ENCODE peak calls at places on chromosomes 16 and 17, in six cellular contexts. O, A, U, Z, X and M are unnamed samples. For H3K4me1 and H3K36me3, the result is how much of the 10 kb centered on the place peaks cover.

GRCh38 chr17:32793841-32794240 is 83.1 kb downstream of the MYO1D start:
- DNase-seq in O (no peak), A (no peak), U (no peak), Z (no peak), X (no peak), M (no peak)

GRCh38 chr16:86285938-86286921 is 224.1 kb upstream of the FOXF1 start:
- DNase-seq in O (no peak), A (no peak), U (no peak), Z (peak), X (peak), M (no peak)

GRCh38 chr17:9905902-9906301 is 831 bp upstream of the RCVRN start:
- DNase-seq in O (no peak), A (peak), U (no peak), Z (peak), X (peak), M (peak)

GRCh38 chr17:41812176-41813038 is at the start of gene FKBP10:
- DNase-seq in O (peak), A (peak), U (peak), Z (peak), X (peak), M (peak)

GRCh38 chr16:57757883-57758282 is 22.3 kb downstream of the KATNB1 start:
- DNase-seq in O (no peak), A (no peak), U (no peak), Z (no peak), X (no peak), M (no peak)

GRCh38 chr17:20988896-20989295 is 53.9 kb downstream of the USP22 start:
- DNase-seq in O (no peak), A (no peak), U (no peak), Z (no peak), X (no peak), M (no peak)

GRCh38 chr16:30585022-30585399 is 486 bp downstream of the ZNF785 start:
- DNase-seq in O (no peak), A (peak), U (no peak), Z (peak), X (peak), M (no peak)

GRCh38 chr17:40582328-40582901 is 17.1 kb upstream of the CCR7 start:
- DNase-seq in O (no peak), A (no peak), U (peak), Z (no peak), X (no peak), M (peak)

GRCh38 chr16:89031715-89032659 is 55.0 kb upstream of the CBFA2T3 start:
- DNase-seq in O (peak), A (no peak), U (no peak), Z (no peak), X (no peak), M (peak)

GRCh38 chr17:39926588-39927100 is 757 bp downstream of the ORMDL3 start:
- DNase-seq in O (no peak), A (peak), U (peak), Z (peak), X (peak), M (no peak)

GRCh38 chr16:20866161-20866772 is 33.9 kb downstream of the DCUN1D3 start:
- DNase-seq in O (peak), A (peak), U (no peak), Z (peak), X (peak), M (no peak)

GRCh38 chr16:13036600-13036999 is 135.2 kb downstream of the SHISA9 start:
- DNase-seq in O (no peak), A (peak), U (no peak), Z (peak), X (peak), M (no peak)

GRCh38 chr16:27712251-27712711 is 162.3 kb downstream of the KATNIP start:
- DNase-seq in O (no peak), A (peak), U (no peak), Z (no peak), X (no peak), M (no peak)

GRCh38 chr16:80273635-80274538 is 266.9 kb upstream of the DYNLRB2 start:
- DNase-seq in O (no peak), A (no peak), U (no peak), Z (peak), X (no peak), M (no peak)

GRCh38 chr17:50647187-50647586 is 12.5 kb downstream of the ABCC3 start:
- DNase-seq in O (no peak), A (no peak), U (no peak), Z (no peak), X (no peak), M (no peak)

GRCh38 chr17:17352836-17353624 is 49.9 kb downstream of the NT5M start:
- DNase-seq in O (no peak), A (no peak), U (no peak), Z (no peak), X (no peak), M (no peak)

GRCh38 chr17:56594528-56595418 is 1.3 kb downstream of the NOG start:
- DNase-seq in O (no peak), A (peak), U (no peak), Z (peak), X (peak), M (no peak)

GRCh38 chr16:24646646-24646995 is 82.8 kb upstream of the TNRC6A start:
- DNase-seq in O (no peak), A (no peak), U (no peak), Z (no peak), X (no peak), M (no peak)

GRCh38 chr17:4788807-4789700 is at the start of gene GLTPD2:
- DNase-seq in O (no peak), A (peak), U (no peak), Z (no peak), X (peak), M (no peak)

GRCh38 chr17:49766918-49767530 is 3.1 kb upstream of the FAM117A start:
- DNase-seq in O (no peak), A (no peak), U (no peak), Z (no peak), X (no peak), M (no peak)

GRCh38 chr17:29241015-29241963 is 5.4 kb upstream of the CRYBA1 start:
- DNase-seq in O (peak), A (peak), U (no peak), Z (peak), X (peak), M (peak)

GRCh38 chr17:67105213-67105612 is 60.9 kb downstream of the CACNG1 start:
- DNase-seq in O (no peak), A (no peak), U (no peak), Z (peak), X (no peak), M (no peak)

DNA sequence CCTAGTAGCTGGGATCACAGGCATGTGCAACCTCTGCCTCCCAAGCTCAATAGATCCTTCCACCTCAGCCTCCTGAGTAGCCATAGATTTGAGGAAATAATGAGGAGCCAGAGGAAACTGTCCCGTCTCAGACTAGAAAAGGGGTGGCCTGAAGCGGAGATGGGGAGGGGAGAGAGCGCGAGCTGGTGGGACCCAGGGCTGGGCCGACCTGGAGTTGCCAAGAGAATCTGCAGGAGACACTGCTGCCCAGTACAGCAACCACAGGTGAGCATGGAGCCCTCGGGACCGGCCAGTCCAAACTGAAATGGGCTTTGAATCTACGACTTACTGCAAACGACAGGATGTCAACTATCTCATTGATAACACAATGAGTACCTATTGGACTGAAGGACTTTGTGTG is 24.3 kb downstream of the CD300A start:
- DNase-seq in O (no peak), A (no peak), U (no peak), Z (no peak), X (no peak), M (no peak)
- H3K4me1 ChIP-seq in O (under half), A (under half), U (under half), Z (under half), X (under half), M (under half)

DNA sequence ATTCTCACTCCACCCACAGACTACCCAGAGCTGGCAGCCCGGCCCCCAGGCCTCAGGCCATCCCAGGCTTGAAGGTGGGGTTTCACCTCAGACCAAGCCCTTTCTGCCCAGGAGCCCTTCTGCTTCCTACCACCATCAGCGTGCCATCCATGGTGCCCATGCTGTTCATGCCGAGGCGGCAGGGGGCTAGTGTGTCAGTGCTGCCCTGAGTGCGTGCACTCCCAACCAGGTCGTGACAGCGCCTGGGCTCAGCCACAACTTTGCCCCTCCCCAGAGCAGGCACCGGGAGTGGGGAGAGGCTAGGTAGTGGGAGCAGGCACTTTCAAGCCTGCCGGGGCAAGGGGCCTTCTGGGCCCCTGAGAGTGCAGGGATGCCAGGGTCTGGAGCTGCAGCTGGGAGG is 8.5 kb downstream of the B3GNT9 start:
- DNase-seq in O (no peak), A (no peak), U (no peak), Z (no peak), X (no peak), M (no peak)
- H3K36me3 ChIP-seq in O (half or more), A (under half), U (under half), Z (under half), X (under half), M (under half)

GRCh38 chr17:47275245-47275984 is 21.8 kb downstream of the ITGB3 start:
- DNase-seq in O (no peak), A (peak), U (peak), Z (peak), X (peak), M (peak)

GRCh38 chr17:47277921-47278320 is 24.3 kb downstream of the ITGB3 start:
- DNase-seq in O (no peak), A (no peak), U (no peak), Z (peak), X (no peak), M (no peak)

GRCh38 chr17:47276444-47276843 is 22.8 kb downstream of the ITGB3 start:
- DNase-seq in O (no peak), A (no peak), U (no peak), Z (peak), X (no peak), M (no peak)

GRCh38 chr17:47278561-47278960 is 24.9 kb downstream of the ITGB3 start:
- DNase-seq in O (no peak), A (no peak), U (no peak), Z (no peak), X (no peak), M (no peak)

DNA sequence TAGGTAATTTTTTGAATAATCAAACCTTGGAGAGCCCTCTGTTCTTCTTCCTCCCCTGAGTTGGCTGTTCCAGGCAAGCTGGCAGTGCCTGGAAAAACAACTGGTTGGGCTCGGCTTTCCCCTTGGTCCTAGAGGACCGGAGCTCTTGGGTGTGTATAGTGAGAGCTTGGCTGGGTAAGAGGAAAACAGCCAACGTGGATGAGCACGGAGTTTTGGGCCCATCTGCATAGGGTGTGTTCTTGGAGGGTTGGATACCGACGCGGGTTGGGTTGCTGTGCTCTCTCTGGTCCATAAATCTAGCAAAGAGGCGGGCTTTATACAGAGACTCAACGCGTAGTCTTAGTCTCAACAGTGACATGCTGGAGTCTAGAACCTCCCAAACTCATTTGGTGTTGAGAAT is 23.2 kb downstream of the ITGB3 start:
- DNase-seq in O (no peak), A (peak), U (peak), Z (peak), X (peak), M (peak)
- H3K27ac ChIP-seq in O (peak), A (no peak), U (peak), Z (peak), X (no peak), M (peak)

DNA sequence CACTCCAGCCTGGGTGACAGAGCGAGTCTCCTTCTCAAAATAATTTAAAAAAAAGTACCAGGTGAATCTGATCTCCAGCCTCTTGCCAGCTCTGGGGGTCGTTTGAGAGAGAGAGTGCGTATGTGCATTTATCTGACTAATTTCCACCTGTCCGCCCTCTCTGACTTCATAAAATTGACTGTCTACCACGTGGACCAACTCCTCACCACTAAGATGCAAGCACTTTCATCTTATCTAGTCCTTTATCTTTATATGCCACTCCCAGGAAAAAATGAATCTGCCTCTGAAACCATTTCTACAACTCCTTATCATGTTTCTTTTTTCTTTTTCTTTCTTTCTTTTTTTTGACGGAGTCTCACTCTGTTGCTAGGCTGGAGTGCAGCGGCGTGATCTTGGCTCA is 55.8 kb downstream of the HS3ST3A1 start:
- DNase-seq in O (no peak), A (no peak), U (no peak), Z (no peak), X (no peak), M (no peak)
- H3K4me1 ChIP-seq in O (under half), A (under half), U (under half), Z (under half), X (under half), M (under half)

GRCh38 chr17:1548032-1548431 is 14.6 kb downstream of the PITPNA start:
- DNase-seq in O (no peak), A (no peak), U (no peak), Z (no peak), X (no peak), M (no peak)
- H3K36me3 ChIP-seq in O (half or more), A (under half), U (under half), Z (under half), X (under half), M (half or more)

GRCh38 chr16:66251406-66252160 is 114.9 kb upstream of the CDH5 start:
- DNase-seq in O (no peak), A (peak), U (no peak), Z (no peak), X (no peak), M (no peak)
- H3K27ac ChIP-seq in O (peak), A (no peak), U (peak), Z (peak), X (no peak), M (peak)

GRCh38 chr17:80212962-80213650 is 7.0 kb downstream of the SGSH start:
- DNase-seq in O (no peak), A (no peak), U (no peak), Z (no peak), X (no peak), M (no peak)

GRCh38 chr17:80214012-80214877 is 5.9 kb downstream of the SGSH start:
- DNase-seq in O (no peak), A (no peak), U (no peak), Z (no peak), X (no peak), M (no peak)

GRCh38 chr17:80210348-80211108 is 9.6 kb downstream of the SGSH start:
- DNase-seq in O (no peak), A (no peak), U (no peak), Z (no peak), X (no peak), M (no peak)

GRCh38 chr17:80213651-80213975 is 6.5 kb downstream of the SGSH start:
- DNase-seq in O (no peak), A (no peak), U (no peak), Z (no peak), X (no peak), M (no peak)

DNA sequence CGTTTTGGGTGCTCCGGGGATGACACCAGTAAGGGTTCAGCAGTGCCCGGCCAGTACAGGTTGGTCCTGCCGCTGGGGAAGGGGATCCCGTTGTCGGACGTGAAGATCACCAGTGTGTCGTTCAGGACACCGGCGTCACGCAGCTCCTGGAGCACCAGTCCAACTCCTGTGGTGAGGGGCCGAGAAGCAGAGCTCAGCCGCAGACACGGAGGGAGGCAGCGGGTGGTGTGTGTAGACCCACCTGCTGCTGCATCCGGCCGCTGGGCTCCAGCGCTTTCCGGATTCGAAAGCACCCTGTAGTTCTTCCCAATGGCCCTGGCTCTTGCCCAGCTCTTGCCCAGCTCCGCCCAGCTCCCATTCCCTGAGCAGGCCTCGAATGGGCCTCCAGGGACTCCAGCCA is 8.0 kb downstream of the SGSH start:
- DNase-seq in O (no peak), A (no peak), U (no peak), Z (no peak), X (no peak), M (no peak)
- H3K4me1 ChIP-seq in O (under half), A (under half), U (under half), Z (under half), X (under half), M (under half)

GRCh38 chr16:73051903-73052302 is 4.0 kb upstream of the ZFHX3 start:
- DNase-seq in O (no peak), A (peak), U (no peak), Z (no peak), X (no peak), M (no peak)
- H3K36me3 ChIP-seq in O (under half), A (under half), U (under half), Z (under half), X (under half), M (under half)

GRCh38 chr17:83083368-83084201 is 4.2 kb downstream of the METRNL start:
- DNase-seq in O (no peak), A (peak), U (peak), Z (peak), X (no peak), M (peak)

GRCh38 chr17:83085103-83085502 is 5.7 kb downstream of the METRNL start:
- DNase-seq in O (no peak), A (no peak), U (no peak), Z (peak), X (no peak), M (no peak)

GRCh38 chr17:83085526-83086196 is 6.3 kb downstream of the METRNL start:
- DNase-seq in O (no peak), A (no peak), U (no peak), Z (peak), X (no peak), M (no peak)

GRCh38 chr17:83084214-83084613 is 4.8 kb downstream of the METRNL start:
- DNase-seq in O (no peak), A (no peak), U (no peak), Z (no peak), X (no peak), M (no peak)

GRCh38 chr17:83084621-83085056 is 5.2 kb downstream of the METRNL start:
- DNase-seq in O (no peak), A (no peak), U (no peak), Z (peak), X (no peak), M (no peak)
- H3K27ac ChIP-seq in O (no peak), A (no peak), U (peak), Z (peak), X (no peak), M (no peak)

DNA sequence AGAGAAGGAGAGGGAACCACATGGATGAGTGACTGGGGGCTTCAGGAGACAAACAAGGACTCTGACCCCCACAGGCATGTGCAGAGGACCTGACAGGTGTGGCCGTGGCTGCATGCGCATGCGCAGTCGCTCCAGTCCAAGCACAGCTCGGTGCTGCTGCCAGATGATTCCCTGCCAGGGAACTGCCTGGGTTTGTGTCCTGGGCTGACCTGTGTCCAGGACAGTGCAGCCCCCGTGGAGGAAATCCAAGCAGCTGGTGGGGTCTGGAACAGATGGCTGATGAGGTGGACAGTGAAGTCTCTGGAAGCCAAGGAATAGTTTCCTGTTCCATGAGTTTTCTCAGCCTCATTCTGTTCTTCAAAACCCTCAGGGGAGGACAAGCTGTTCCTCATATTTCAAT is 27.3 kb downstream of the LASP1 start:
- DNase-seq in O (no peak), A (no peak), U (no peak), Z (no peak), X (no peak), M (peak)
- H3K4me1 ChIP-seq in O (under half), A (under half), U (under half), Z (under half), X (under half), M (half or more)